ENCODE peak calls at places on chromosomes 6 and 20, in eight cellular contexts. Y, L, H, B, Z, I, F and X are unnamed samples.

GRCh38 chr6:155264704-155265320 is 999 bp downstream of the CLDN20 start:
- DNase-seq in H (no peak), I (peak; percentile 16), Y (no peak), F (no peak), L (no peak), Z (no peak), B (no peak), X (no peak)

GRCh38 chr20:34350095-34350494 is 13.0 kb upstream of the ITCH start:
- DNase-seq in H (no peak), Y (no peak), B (no peak), L (no peak), F (no peak), Z (no peak), I (no peak), X (no peak)

GRCh38 chr6:82442320-82442719 is 78.7 kb downstream of the TPBG start:
- DNase-seq in F (no peak), Z (no peak), L (no peak), I (no peak), H (no peak), B (no peak), Y (no peak), X (no peak)

GRCh38 chr20:24773751-24774201 is 175.3 kb upstream of the CST7 start:
- DNase-seq in L (no peak), Y (no peak), Z (no peak), H (no peak), I (peak; percentile 98), F (no peak), B (peak; percentile 35), X (peak; percentile 62)

GRCh38 chr20:23643665-23644064 is 5.9 kb upstream of the CST3 start:
- DNase-seq in Z (no peak), Y (no peak), I (no peak), H (no peak), F (no peak), B (no peak), L (no peak), X (no peak)

GRCh38 chr6:3512832-3513231 is 56.0 kb upstream of the SLC22A23 start:
- DNase-seq in I (no peak), H (no peak), Y (no peak), L (no peak), F (no peak), Z (no peak), B (no peak), X (no peak)

GRCh38 chr6:70973591-70973990 is 16.7 kb upstream of the B3GAT2 start:
- DNase-seq in L (no peak), Y (no peak), Z (no peak), H (no peak), I (peak; percentile 3), B (no peak), F (no peak), X (no peak)

GRCh38 chr6:101445527-101445926 is 52.0 kb downstream of the GRIK2 start:
- DNase-seq in B (no peak), Z (no peak), Y (no peak), H (no peak), I (peak; percentile 78), F (no peak), L (no peak), X (no peak)

GRCh38 chr6:121055572-121056163 is 278.6 kb downstream of the TBC1D32 start:
- DNase-seq in H (no peak), F (peak; percentile 78), I (peak; percentile 26), L (no peak), Z (no peak), B (peak; percentile 67), Y (no peak), X (no peak)

GRCh38 chr20:4370856-4371255 is 350.9 kb upstream of the PRND start:
- DNase-seq in Y (no peak), B (no peak), F (no peak), H (no peak), L (no peak), Z (no peak), I (no peak), X (no peak)

GRCh38 chr20:36031806-36032205 is 63.4 kb downstream of the CNBD2 start:
- DNase-seq in Y (no peak), Z (no peak), F (no peak), H (no peak), I (no peak), B (no peak), L (no peak), X (no peak)

GRCh38 chr6:64050586-64050985 is 415.0 kb downstream of the PHF3 start:
- DNase-seq in H (no peak), I (no peak), Z (no peak), L (no peak), F (no peak), B (no peak), Y (no peak), X (no peak)

GRCh38 chr6:26195924-26196845 is 109.0 kb downstream of the HFE start:
- DNase-seq in Z (no peak), Y (no peak), F (no peak), H (peak; percentile 57), I (no peak), L (no peak), B (peak; percentile 23), X (peak; percentile 59)

GRCh38 chr6:37017606-37018005 is 12.2 kb downstream of the FGD2 start:
- DNase-seq in H (no peak), Z (no peak), Y (no peak), L (no peak), F (peak; percentile 32), I (no peak), B (no peak), X (no peak)

GRCh38 chr6:129683606-129684322 is 26.2 kb downstream of the ARHGAP18 start:
- DNase-seq in B (peak; percentile 99), L (peak; percentile 65), Y (peak; percentile 91), I (peak; percentile 100), Z (peak; percentile 90), F (no peak), H (no peak), X (peak; percentile 90)

GRCh38 chr6:2111162-2111677 is 134.2 kb downstream of the GMDS start:
- DNase-seq in Z (no peak), L (no peak), I (peak; percentile 77), F (no peak), B (peak; percentile 82), H (no peak), Y (no peak), X (no peak)

GRCh38 chr6:72857791-72858190 is 235.9 kb downstream of the KCNQ5 start:
- DNase-seq in F (no peak), Z (no peak), L (no peak), I (peak; percentile 58), B (peak; percentile 15), Y (no peak), H (no peak), X (no peak)

GRCh38 chr6:40822619-40823018 is 216.4 kb downstream of the UNC5CL start:
- DNase-seq in Y (no peak), L (no peak), B (no peak), Z (no peak), I (no peak), H (no peak), F (no peak), X (no peak)

GRCh38 chr6:81772741-81773140 is 20.3 kb upstream of the TENT5A start:
- DNase-seq in F (no peak), H (no peak), I (peak; percentile 70), L (no peak), Z (no peak), Y (no peak), B (no peak), X (no peak)

GRCh38 chr6:11971154-11971553 is 41.0 kb upstream of the HIVEP1 start:
- DNase-seq in Y (no peak), F (no peak), L (no peak), H (no peak), I (peak; percentile 97), Z (no peak), B (peak; percentile 90), X (peak; percentile 83)

GRCh38 chr20:13356087-13356486 is 135.0 kb downstream of the ISM1 start:
- DNase-seq in H (no peak), L (no peak), F (no peak), Y (no peak), B (no peak), I (no peak), Z (no peak), X (no peak)

GRCh38 chr6:107116328-107116892 is 1.1 kb upstream of the BEND3 start:
- DNase-seq in Z (peak; percentile 44), I (no peak), B (peak; percentile 19), H (no peak), F (peak; percentile 96), Y (peak; percentile 25), L (no peak), X (no peak)

GRCh38 chr20:5977223-5977622 is 26.8 kb downstream of the MCM8 start:
- DNase-seq in F (no peak), B (no peak), H (no peak), Y (no peak), L (no peak), I (no peak), Z (no peak), X (no peak)

GRCh38 chr6:116429111-116429510 is 32.1 kb upstream of the CALHM6 start:
- DNase-seq in L (no peak), F (no peak), Z (no peak), I (no peak), H (no peak), B (no peak), Y (no peak), X (no peak)
- H3K36me3 ChIP-seq in L (no peaks in the 10 kb centered on the region), F (no peaks in the 10 kb centered on the region), Z (peaks cover 48% of the 10 kb centered on the region), I (no peaks in the 10 kb centered on the region), H (no peaks in the 10 kb centered on the region), B (peaks cover 26% of the 10 kb centered on the region), Y (peaks cover 27% of the 10 kb centered on the region), X (peaks cover 12% of the 10 kb centered on the region)

DNA sequence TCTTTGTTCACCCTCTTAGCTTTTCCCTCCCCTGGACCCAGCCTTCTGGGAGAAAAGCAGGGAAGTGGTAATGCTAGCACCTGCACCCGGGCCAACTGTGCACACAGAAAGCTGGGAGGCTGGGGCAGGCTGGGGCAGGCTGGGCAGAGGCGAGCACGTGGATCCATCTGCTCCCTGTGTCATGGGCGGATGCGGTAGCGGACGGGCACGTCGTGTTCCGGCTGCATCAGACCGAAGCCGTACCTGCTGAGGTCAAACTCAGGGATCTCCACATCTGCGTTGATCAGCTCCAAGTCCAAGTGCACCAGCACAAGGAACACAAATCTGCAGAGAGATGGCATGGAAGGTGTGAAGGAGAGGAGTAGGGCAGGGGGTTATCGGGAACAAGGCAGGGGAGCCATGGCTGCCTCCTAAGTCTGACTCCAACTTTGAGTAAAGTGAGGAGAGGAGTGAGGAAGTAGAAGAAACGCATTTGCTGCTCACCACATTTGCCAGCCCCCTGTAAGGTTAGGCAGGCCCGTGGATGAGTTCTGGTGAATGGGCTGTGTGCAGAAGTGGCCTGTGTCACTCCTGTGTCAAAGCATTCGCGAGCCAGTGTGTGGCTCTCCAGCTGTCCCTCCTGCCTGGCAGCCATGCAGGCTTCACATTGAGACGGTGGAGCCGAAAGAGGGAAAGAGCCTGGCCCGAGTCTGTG is 25.4 kb upstream of the KCNB1 start:
- DNase-seq in H (no peak), L (no peak), I (no peak), Y (no peak), B (no peak), F (no peak), Z (peak; percentile 60), X (no peak)
- H3K4me1 ChIP-seq in H (peaks cover 2% of the 10 kb centered on the region), L (peaks cover 4% of the 10 kb centered on the region), I (peaks cover 10% of the 10 kb centered on the region), Y (peaks cover 8% of the 10 kb centered on the region), B (no peaks in the 10 kb centered on the region), F (peaks cover 4% of the 10 kb centered on the region), Z (peaks cover 40% of the 10 kb centered on the region), X (peaks cover 9% of the 10 kb centered on the region)

GRCh38 chr6:97462031-97462430 is 179.0 kb upstream of the MMS22L start:
- DNase-seq in F (no peak), Y (no peak), H (no peak), Z (no peak), B (no peak), I (peak; percentile 9), L (no peak), X (no peak)
- H3K27ac ChIP-seq in F (no peak overlapping the region), Y (no peak overlapping the region), H (no peak overlapping the region), Z (no peak overlapping the region), B (no peak overlapping the region), I (no peak overlapping the region), L (no peak overlapping the region), X (no peak overlapping the region)

GRCh38 chr6:166334878-166335277 is 7.5 kb downstream of the SFT2D1 start:
- DNase-seq in B (no peak), Y (no peak), H (no peak), L (no peak), F (no peak), I (no peak), Z (no peak), X (no peak)
- H3K36me3 ChIP-seq in B (peaks cover 5% of the 10 kb centered on the region), Y (no peaks in the 10 kb centered on the region), H (no peaks in the 10 kb centered on the region), L (no peaks in the 10 kb centered on the region), F (no peaks in the 10 kb centered on the region), I (no peaks in the 10 kb centered on the region), Z (peaks cover 28% of the 10 kb centered on the region), X (peaks cover 60% of the 10 kb centered on the region)